ENCODE peak calls at places on chromosomes 5 and 9, in four cellular contexts. D is GM12878, M is HepG2, Q is WTC11. E is an unnamed sample.

GRCh38 chr5:83844320-83845068 is 123.8 kb upstream of the HAPLN1 start:
- DNase-seq in Q (no peak), D (peak), M (no peak), E (no peak)

GRCh38 chr5:78899922-78900362 is 85.2 kb downstream of the ARSB start:
- DNase-seq in M (peak), Q (peak), D (no peak), E (peak)

GRCh38 chr5:98997000-98997399 is 68.2 kb upstream of the CHD1 start:
- DNase-seq in Q (no peak), D (no peak), M (peak), E (no peak)

GRCh38 chr5:143405063-143405746 is 1.7 kb upstream of the NR3C1 start:
- DNase-seq in Q (peak), M (peak), D (no peak), E (peak)

GRCh38 chr9:35364817-35365585 is 124.9 kb upstream of the RUSC2 start:
- DNase-seq in D (no peak), Q (no peak), M (no peak), E (no peak)

GRCh38 chr5:13503017-13503416 is 441.5 kb downstream of the DNAH5 start:
- DNase-seq in M (no peak), D (no peak), Q (no peak), E (no peak)

GRCh38 chr9:75197521-75197920 is 109.2 kb downstream of the OSTF1 start:
- DNase-seq in D (no peak), Q (no peak), M (no peak), E (no peak)

GRCh38 chr5:179780343-179780742 is 13.4 kb upstream of the LTC4S start:
- DNase-seq in M (no peak), Q (no peak), D (no peak), E (no peak)

GRCh38 chr9:130266236-130267098 is 907 bp downstream of the HMCN2 start:
- DNase-seq in M (no peak), D (no peak), Q (peak), E (no peak)

GRCh38 chr9:109771084-109771483 is 8.9 kb upstream of the PALM2AKAP2 start:
- DNase-seq in D (no peak), M (no peak), Q (peak), E (no peak)

GRCh38 chr9:122827759-122828090 is 663 bp downstream of the PDCL start:
- DNase-seq in M (no peak), D (no peak), Q (no peak), E (no peak)

GRCh38 chr9:34428325-34428958 is 29.9 kb downstream of the FAM219A start:
- DNase-seq in Q (no peak), M (peak), D (no peak), E (no peak)

GRCh38 chr9:90734631-90735030 is 67.0 kb upstream of the SYK start:
- DNase-seq in D (no peak), M (no peak), Q (no peak), E (no peak)

GRCh38 chr5:159316519-159317383 is 13.5 kb downstream of the IL12B start:
- DNase-seq in D (no peak), M (peak), Q (peak), E (peak)

GRCh38 chr9:79572032-79572890 is 496 bp downstream of the TLE4 start:
- DNase-seq in D (no peak), M (no peak), Q (peak), E (peak)

GRCh38 chr5:127820910-127821553 is 117.8 kb downstream of the CCDC192 start:
- DNase-seq in M (peak), Q (no peak), D (peak), E (no peak)

GRCh38 chr5:56447232-56447631 is 214.1 kb upstream of the ANKRD55 start:
- DNase-seq in M (peak), Q (no peak), D (no peak), E (no peak)

GRCh38 chr5:160978944-160979343 is 126.9 kb upstream of the ATP10B start:
- DNase-seq in M (no peak), Q (no peak), D (no peak), E (no peak)

GRCh38 chr9:90998573-90998972 is 197.0 kb downstream of the SYK start:
- DNase-seq in D (no peak), M (no peak), Q (no peak), E (peak)

GRCh38 chr9:83981126-83981871 is 694 bp downstream of the RMI1 start:
- DNase-seq in D (no peak), M (no peak), Q (no peak), E (no peak)

GRCh38 chr9:26955222-26955903 is 849 bp upstream of the IFT74 start:
- DNase-seq in Q (no peak), M (no peak), D (no peak), E (peak)

GRCh38 chr5:37090123-37090726 is 159.0 kb downstream of the CPLANE1 start:
- DNase-seq in Q (no peak), D (no peak), M (peak), E (no peak)

GRCh38 chr5:1106385-1107166 is 5.3 kb downstream of the SLC12A7 start:
- DNase-seq in M (peak), Q (no peak), D (no peak), E (no peak)

GRCh38 chr9:129501771-129502324 is 119.1 kb downstream of the C9orf50 start:
- DNase-seq in Q (no peak), D (no peak), M (no peak), E (no peak)

GRCh38 chr9:137316012-137316981 is 14.2 kb upstream of the NRARP start:
- DNase-seq in Q (peak), D (no peak), M (no peak), E (peak)

GRCh38 chr5:78586251-78586650 is 62.3 kb downstream of the LHFPL2 start:
- DNase-seq in Q (no peak), D (no peak), M (no peak), E (no peak)

GRCh38 chr5:79856456-79857055 is 134.5 kb downstream of the MTX3 start:
- DNase-seq in M (no peak), Q (no peak), D (no peak), E (no peak)

GRCh38 chr5:177290816-177291596 is 12.5 kb downstream of the RAB24 start:
- DNase-seq in D (no peak), M (no peak), Q (no peak), E (no peak)

GRCh38 chr5:89255845-89256463 is 373.0 kb upstream of the MEF2C start:
- DNase-seq in Q (no peak), D (no peak), M (no peak), E (peak)

GRCh38 chr5:96260009-96260408 is 173.0 kb downstream of the PCSK1 start:
- DNase-seq in Q (no peak), D (no peak), M (no peak), E (no peak)

GRCh38 chr5:130099001-130099400 is 194.7 kb downstream of the CHSY3 start:
- DNase-seq in D (no peak), Q (no peak), M (no peak), E (no peak)
- TF ChIP-seq TCF7 in D (no peak), Q (no peak), M (no peak), E (no peak)

GRCh38 chr5:173302546-173303155 is 25.6 kb downstream of the STC2 start:
- DNase-seq in D (no peak), Q (no peak), M (peak), E (peak)
- TF ChIP-seq CTCF in D (no peak), Q (no peak), M (no peak), E (no peak)

GRCh38 chr5:149310488-149310887 is 34.8 kb upstream of the GRPEL2 start:
- DNase-seq in M (no peak), Q (no peak), D (no peak), E (no peak)

GRCh38 chr5:149313151-149313841 is 32.0 kb upstream of the GRPEL2 start:
- DNase-seq in D (no peak), M (no peak), Q (no peak), E (no peak)

GRCh38 chr5:149309354-149309753 is 35.9 kb upstream of the GRPEL2 start:
- DNase-seq in D (no peak), Q (no peak), M (no peak), E (no peak)

GRCh38 chr5:149314571-149315111 is 30.7 kb upstream of the GRPEL2 start:
- DNase-seq in Q (no peak), D (no peak), M (no peak), E (no peak)

GRCh38 chr5:149310947-149311675 is 34.2 kb upstream of the GRPEL2 start:
- DNase-seq in D (no peak), Q (no peak), M (no peak), E (no peak)
- TF ChIP-seq TCF7 in D (no peak), Q (no peak), M (no peak), E (no peak)

DNA sequence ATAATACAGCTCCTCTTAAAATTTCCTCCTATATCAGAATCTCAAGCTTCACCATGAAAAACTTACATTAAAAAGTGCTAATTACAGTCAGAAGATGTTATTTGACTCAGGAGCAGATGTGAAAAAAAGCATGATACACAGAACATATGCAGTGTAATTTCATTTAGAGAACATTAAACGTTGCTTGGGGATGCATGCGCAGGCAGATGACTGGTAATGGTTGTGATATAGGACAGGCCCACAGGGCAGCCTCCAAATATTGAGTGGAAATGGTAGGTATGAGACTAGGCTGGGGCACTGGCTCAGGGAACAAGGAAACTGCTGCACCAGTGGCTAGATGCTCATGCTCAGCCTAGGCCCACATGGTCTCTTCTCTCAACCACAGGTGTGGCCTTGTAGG is 69.7 kb downstream of the IARS1 start:
- DNase-seq in Q (no peak), D (no peak), M (no peak), E (no peak)
- TF ChIP-seq CTCF in Q (no peak), D (no peak), M (no peak), E (no peak)

GRCh38 chr9:32955655-32956478 is 45.6 kb downstream of the APTX start:
- DNase-seq in Q (peak), D (no peak), M (no peak), E (no peak)

GRCh38 chr9:32956606-32957005 is 44.8 kb downstream of the APTX start:
- DNase-seq in M (no peak), D (no peak), Q (no peak), E (no peak)

GRCh38 chr9:32954642-32955041 is 46.8 kb downstream of the APTX start:
- DNase-seq in D (no peak), Q (no peak), M (peak), E (no peak)
- TF ChIP-seq TCF7 in D (no peak), Q (no peak), M (no peak), E (no peak)

GRCh38 chr9:4225291-4226119 is 74.4 kb downstream of the GLIS3 start:
- DNase-seq in Q (no peak), D (no peak), M (no peak), E (no peak)
- TF ChIP-seq CTCF in Q (no peak), D (no peak), M (no peak), E (no peak)

DNA sequence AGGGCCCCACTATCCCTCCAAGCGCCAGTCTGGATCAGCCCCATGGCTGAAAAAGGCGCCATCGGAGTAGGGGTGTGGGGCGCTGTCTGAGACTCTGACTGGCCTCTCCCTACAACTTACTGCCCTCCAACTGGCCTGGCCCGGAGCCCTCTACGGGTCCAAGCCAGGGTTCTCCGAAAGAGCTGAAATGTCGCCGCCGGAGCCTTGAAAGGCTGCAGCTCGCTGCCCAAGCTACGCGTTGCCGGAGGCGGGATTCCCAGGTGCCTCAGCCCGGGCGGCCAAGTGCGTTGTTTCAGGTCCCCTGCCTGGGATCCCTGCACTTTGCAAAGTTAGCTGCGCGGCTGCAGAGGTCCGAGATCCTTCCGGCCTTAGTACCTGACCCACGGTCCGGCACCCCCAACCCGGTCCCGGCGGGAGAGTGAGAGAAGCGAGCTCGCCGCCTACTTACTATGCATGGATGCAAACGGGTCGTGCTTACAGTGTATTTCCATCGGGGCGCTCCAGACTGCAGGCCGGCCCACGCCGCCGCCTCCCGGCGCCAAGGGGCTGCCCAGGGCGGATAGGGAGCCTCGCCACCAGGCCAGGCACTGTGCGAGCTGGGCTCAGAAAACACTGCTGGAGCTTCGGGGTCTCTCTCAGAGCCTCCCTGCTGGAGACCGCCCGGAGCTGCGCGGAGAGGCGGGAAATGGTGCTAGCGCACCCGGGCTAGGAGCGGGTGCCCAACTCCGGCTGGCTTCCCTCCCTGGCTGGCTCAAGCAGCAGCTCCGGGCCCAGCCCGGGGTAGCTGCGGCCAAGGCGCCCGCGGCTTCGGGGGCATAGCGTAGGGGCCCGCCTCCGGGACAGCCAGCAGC is 7.8 kb downstream of the PAX5 start:
- DNase-seq in M (no peak), Q (peak), D (no peak), E (no peak)
- TF ChIP-seq TCF7 in M (no peak), Q (no peak), D (no peak), E (no peak)

GRCh38 chr9:36637491-36638270 is 65.0 kb downstream of the MELK start:
- DNase-seq in M (no peak), D (no peak), Q (no peak), E (no peak)
- TF ChIP-seq CTCF in M (no peak), D (no peak), Q (no peak), E (no peak)

GRCh38 chr9:121599186-121599871 is 52.1 kb upstream of the DAB2IP start:
- DNase-seq in M (peak), Q (peak), D (no peak), E (no peak)

GRCh38 chr9:121603028-121603427 is 48.4 kb upstream of the DAB2IP start:
- DNase-seq in Q (no peak), M (no peak), D (no peak), E (no peak)

GRCh38 chr9:121599872-121600585 is 51.4 kb upstream of the DAB2IP start:
- DNase-seq in M (no peak), D (no peak), Q (peak), E (no peak)

GRCh38 chr9:121598167-121599000 is 53.0 kb upstream of the DAB2IP start:
- DNase-seq in D (no peak), Q (peak), M (no peak), E (no peak)

DNA sequence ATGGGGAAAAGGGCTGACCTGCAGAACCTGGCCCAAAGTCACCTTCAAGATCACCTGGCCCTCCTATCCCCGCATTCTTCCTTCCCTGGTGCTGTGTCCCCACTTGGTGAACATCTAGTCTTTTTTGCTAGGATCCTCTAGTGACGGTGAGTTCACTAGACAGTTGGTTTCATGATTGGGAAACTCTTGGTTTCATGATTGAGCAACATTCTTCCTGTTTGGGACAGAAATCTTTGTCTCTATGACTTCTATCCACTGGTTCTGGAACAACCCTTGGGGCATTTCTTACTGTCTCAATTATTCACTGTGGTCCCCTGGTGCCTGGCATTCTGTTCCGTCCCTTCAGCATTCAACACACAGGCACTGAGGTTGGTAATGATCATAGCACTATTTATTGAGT is 50.2 kb upstream of the DAB2IP start:
- DNase-seq in M (peak), D (no peak), Q (no peak), E (no peak)
- TF ChIP-seq TCF7 in M (no peak), D (no peak), Q (no peak), E (no peak)

GRCh38 chr5:41973887-41974286 is 48.8 kb downstream of the FBXO4 start:
- DNase-seq in Q (no peak), M (no peak), D (no peak), E (no peak)

GRCh38 chr5:41973087-41973486 is 48.0 kb downstream of the FBXO4 start:
- DNase-seq in M (no peak), Q (no peak), D (no peak), E (no peak)

GRCh38 chr5:41966706-41967105 is 41.6 kb downstream of the FBXO4 start:
- DNase-seq in M (no peak), D (no peak), Q (no peak), E (no peak)

GRCh38 chr5:41967401-41967800 is 42.3 kb downstream of the FBXO4 start:
- DNase-seq in Q (no peak), M (no peak), D (no peak), E (no peak)

DNA sequence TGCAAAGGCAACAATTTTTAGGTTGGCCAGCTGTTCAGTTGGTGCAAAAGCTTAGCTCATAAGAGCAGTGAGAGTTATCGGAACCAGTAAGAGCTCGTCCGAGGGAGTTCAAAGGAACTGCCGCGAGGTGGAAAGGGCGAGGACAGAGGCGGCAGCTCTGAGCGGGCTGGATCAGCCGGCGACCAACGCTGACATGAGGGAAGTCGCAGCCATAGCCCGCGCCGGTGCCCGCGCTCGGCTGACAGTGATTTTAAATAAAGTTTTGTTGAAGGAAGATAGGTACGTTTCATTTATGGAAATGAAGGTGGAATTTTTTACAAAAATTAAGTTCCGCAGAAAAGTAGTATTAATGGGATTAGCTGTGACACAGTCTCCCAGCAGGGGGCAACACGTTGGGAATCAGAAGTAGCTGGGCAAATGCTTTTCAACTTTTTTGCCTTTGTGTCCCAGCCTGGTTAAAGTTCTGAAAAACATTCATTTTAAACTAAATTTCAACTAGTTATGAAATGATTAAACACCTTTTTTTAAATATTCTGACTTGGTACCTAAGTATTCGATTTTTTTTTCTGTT is 43.2 kb downstream of the FBXO4 start:
- DNase-seq in Q (no peak), D (no peak), M (no peak), E (no peak)
- TF ChIP-seq CTCF in Q (no peak), D (peak), M (no peak), E (peak)